ENCODE peak calls at places on chromosomes 13 and 19, in eight cellular contexts. One of them, this sample, is unnamed. For H3K4me1, the result is how much of the 10 kb centered on the place peaks cover.

GRCh38 chr19:54138777-54139256 is 1.3 kb downstream of the CNOT3 start:
- DNase-seq in uterus: no peak
- DNase-seq in neuronal stem cell: no peak
- DNase-seq in HAP-1: no peak
- DNase-seq in CD4-positive, CD25-positive, alpha-beta regulatory T cell: no peak
- DNase-seq in upper lobe of left lung: no peak
- DNase-seq in body of pancreas: no peak
- DNase-seq in ovary: no peak
- DNase-seq in this sample: no peak

GRCh38 chr13:99237981-99238662 is 20.1 kb downstream of the GPR18 start:
- DNase-seq in upper lobe of left lung: no peak
- DNase-seq in HAP-1: no peak
- DNase-seq in body of pancreas: no peak
- DNase-seq in ovary: no peak
- DNase-seq in neuronal stem cell: no peak
- DNase-seq in uterus: no peak
- DNase-seq in CD4-positive, CD25-positive, alpha-beta regulatory T cell: peak
- DNase-seq in this sample: no peak

GRCh38 chr19:940591-941291 is 14.9 kb downstream of the ARID3A start:
- DNase-seq in CD4-positive, CD25-positive, alpha-beta regulatory T cell: peak
- DNase-seq in HAP-1: no peak
- DNase-seq in ovary: peak
- DNase-seq in upper lobe of left lung: peak
- DNase-seq in body of pancreas: peak
- DNase-seq in neuronal stem cell: no peak
- DNase-seq in uterus: peak
- DNase-seq in this sample: peak

GRCh38 chr19:958967-959685 is 25.0 kb upstream of the WDR18 start:
- DNase-seq in uterus: no peak
- DNase-seq in HAP-1: no peak
- DNase-seq in upper lobe of left lung: no peak
- DNase-seq in ovary: no peak
- DNase-seq in CD4-positive, CD25-positive, alpha-beta regulatory T cell: no peak
- DNase-seq in neuronal stem cell: no peak
- DNase-seq in body of pancreas: no peak
- DNase-seq in this sample: peak

GRCh38 chr13:114078501-114079451 is 53.6 kb downstream of the RASA3 start:
- DNase-seq in neuronal stem cell: no peak
- DNase-seq in upper lobe of left lung: peak
- DNase-seq in HAP-1: peak
- DNase-seq in body of pancreas: peak
- DNase-seq in ovary: peak
- DNase-seq in CD4-positive, CD25-positive, alpha-beta regulatory T cell: no peak
- DNase-seq in uterus: peak
- DNase-seq in this sample: no peak

GRCh38 chr13:45542878-45543277 is 72.7 kb downstream of the ERICH6B start:
- DNase-seq in body of pancreas: no peak
- DNase-seq in HAP-1: no peak
- DNase-seq in uterus: no peak
- DNase-seq in upper lobe of left lung: no peak
- DNase-seq in ovary: no peak
- DNase-seq in neuronal stem cell: no peak
- DNase-seq in CD4-positive, CD25-positive, alpha-beta regulatory T cell: no peak
- DNase-seq in this sample: no peak

GRCh38 chr19:869245-870177 is 10.0 kb downstream of the CFD start:
- DNase-seq in uterus: peak
- DNase-seq in neuronal stem cell: no peak
- DNase-seq in ovary: peak
- DNase-seq in upper lobe of left lung: peak
- DNase-seq in HAP-1: no peak
- DNase-seq in CD4-positive, CD25-positive, alpha-beta regulatory T cell: no peak
- DNase-seq in body of pancreas: peak
- DNase-seq in this sample: no peak

GRCh38 chr13:26132756-26133155 is 80.9 kb upstream of the SHISA2 start:
- DNase-seq in neuronal stem cell: peak
- DNase-seq in CD4-positive, CD25-positive, alpha-beta regulatory T cell: no peak
- DNase-seq in upper lobe of left lung: no peak
- DNase-seq in body of pancreas: no peak
- DNase-seq in uterus: no peak
- DNase-seq in ovary: no peak
- DNase-seq in HAP-1: peak
- DNase-seq in this sample: no peak

GRCh38 chr13:77535448-77535847 is at the start of gene SCEL:
- DNase-seq in body of pancreas: no peak
- DNase-seq in CD4-positive, CD25-positive, alpha-beta regulatory T cell: no peak
- DNase-seq in HAP-1: no peak
- DNase-seq in upper lobe of left lung: peak
- DNase-seq in ovary: no peak
- DNase-seq in uterus: no peak
- DNase-seq in neuronal stem cell: no peak
- DNase-seq in this sample: no peak

GRCh38 chr13:91097269-91097668 is 250.2 kb upstream of the MIR17HG start:
- DNase-seq in body of pancreas: no peak
- DNase-seq in uterus: no peak
- DNase-seq in upper lobe of left lung: no peak
- DNase-seq in neuronal stem cell: no peak
- DNase-seq in HAP-1: no peak
- DNase-seq in CD4-positive, CD25-positive, alpha-beta regulatory T cell: no peak
- DNase-seq in ovary: no peak
- DNase-seq in this sample: no peak

GRCh38 chr13:101499406-101499805 is 46.9 kb downstream of the ITGBL1 start:
- DNase-seq in ovary: no peak
- DNase-seq in HAP-1: no peak
- DNase-seq in neuronal stem cell: no peak
- DNase-seq in body of pancreas: no peak
- DNase-seq in upper lobe of left lung: no peak
- DNase-seq in CD4-positive, CD25-positive, alpha-beta regulatory T cell: no peak
- DNase-seq in uterus: no peak
- DNase-seq in this sample: no peak

GRCh38 chr19:39852882-39853281 is 6.7 kb upstream of the FBL start:
- DNase-seq in neuronal stem cell: no peak
- DNase-seq in ovary: no peak
- DNase-seq in body of pancreas: no peak
- DNase-seq in CD4-positive, CD25-positive, alpha-beta regulatory T cell: no peak
- DNase-seq in uterus: no peak
- DNase-seq in HAP-1: no peak
- DNase-seq in upper lobe of left lung: no peak
- DNase-seq in this sample: no peak

GRCh38 chr13:113649212-113649611 is 8.8 kb downstream of the ATP4B start:
- DNase-seq in ovary: peak
- DNase-seq in upper lobe of left lung: peak
- DNase-seq in body of pancreas: peak
- DNase-seq in neuronal stem cell: no peak
- DNase-seq in HAP-1: no peak
- DNase-seq in uterus: peak
- DNase-seq in CD4-positive, CD25-positive, alpha-beta regulatory T cell: no peak
- DNase-seq in this sample: no peak

GRCh38 chr19:29662604-29663404 is 2.5 kb upstream of the PLEKHF1 start:
- DNase-seq in neuronal stem cell: no peak
- DNase-seq in HAP-1: no peak
- DNase-seq in body of pancreas: peak
- DNase-seq in uterus: peak
- DNase-seq in CD4-positive, CD25-positive, alpha-beta regulatory T cell: no peak
- DNase-seq in upper lobe of left lung: peak
- DNase-seq in ovary: peak
- DNase-seq in this sample: no peak

GRCh38 chr19:15115080-15115479 is 7.9 kb downstream of the SYDE1 start:
- DNase-seq in CD4-positive, CD25-positive, alpha-beta regulatory T cell: no peak
- DNase-seq in HAP-1: no peak
- DNase-seq in uterus: peak
- DNase-seq in neuronal stem cell: no peak
- DNase-seq in ovary: peak
- DNase-seq in upper lobe of left lung: no peak
- DNase-seq in body of pancreas: peak
- DNase-seq in this sample: no peak

GRCh38 chr19:35716735-35716984 is 1.1 kb upstream of the KMT2B start:
- DNase-seq in CD4-positive, CD25-positive, alpha-beta regulatory T cell: no peak
- DNase-seq in body of pancreas: no peak
- DNase-seq in ovary: no peak
- DNase-seq in uterus: no peak
- DNase-seq in upper lobe of left lung: no peak
- DNase-seq in HAP-1: peak
- DNase-seq in neuronal stem cell: no peak
- DNase-seq in this sample: no peak

GRCh38 chr13:63435668-63436275 is 2020.1 kb upstream of the PCDH20 start:
- DNase-seq in HAP-1: no peak
- DNase-seq in body of pancreas: no peak
- DNase-seq in upper lobe of left lung: no peak
- DNase-seq in ovary: no peak
- DNase-seq in neuronal stem cell: no peak
- DNase-seq in CD4-positive, CD25-positive, alpha-beta regulatory T cell: no peak
- DNase-seq in uterus: no peak
- DNase-seq in this sample: no peak

GRCh38 chr19:45866400-45867176 is 2.5 kb downstream of the FOXA3 start:
- DNase-seq in uterus: no peak
- DNase-seq in upper lobe of left lung: no peak
- DNase-seq in ovary: no peak
- DNase-seq in body of pancreas: peak
- DNase-seq in HAP-1: no peak
- DNase-seq in CD4-positive, CD25-positive, alpha-beta regulatory T cell: no peak
- DNase-seq in neuronal stem cell: no peak
- DNase-seq in this sample: no peak

DNA sequence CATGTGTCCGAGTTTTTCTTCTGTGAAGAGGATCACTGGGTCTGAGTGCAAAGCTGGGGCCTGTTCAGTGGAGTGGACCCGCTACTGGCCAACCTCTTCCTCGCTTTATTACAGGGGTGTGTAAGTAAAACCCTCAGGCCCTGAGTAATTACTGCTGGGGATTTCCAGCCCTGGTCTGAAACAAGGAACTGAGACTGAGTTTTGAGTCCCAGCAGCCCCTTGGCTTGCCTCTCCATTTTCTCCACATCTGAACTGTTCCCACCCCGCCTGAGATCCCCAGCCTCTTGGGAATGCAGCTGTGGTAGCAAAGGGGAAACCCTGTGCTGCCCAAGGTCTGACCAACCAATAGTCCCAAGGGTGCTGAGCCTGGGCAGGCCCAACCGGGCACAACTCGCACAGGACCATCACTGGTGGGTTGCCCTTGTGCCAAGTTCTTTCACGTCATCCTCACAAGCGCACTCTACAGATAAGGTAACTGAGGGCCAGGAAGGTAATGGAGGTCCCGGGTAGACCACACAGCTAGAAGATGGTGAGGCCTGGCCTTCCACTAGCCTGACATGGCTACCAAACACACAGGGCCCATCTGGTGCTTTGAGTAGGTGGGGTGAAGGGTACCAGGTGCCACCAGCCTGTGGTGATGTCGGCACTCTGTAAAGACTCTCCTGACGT is 13.7 kb upstream of the SLC35E1 start:
- DNase-seq in uterus: no peak
- DNase-seq in CD4-positive, CD25-positive, alpha-beta regulatory T cell: no peak
- DNase-seq in HAP-1: no peak
- DNase-seq in neuronal stem cell: no peak
- DNase-seq in upper lobe of left lung: peak
- DNase-seq in ovary: no peak
- DNase-seq in body of pancreas: no peak
- DNase-seq in this sample: no peak
- H3K4me1 ChIP-seq in uterus: under half
- H3K4me1 ChIP-seq in CD4-positive, CD25-positive, alpha-beta regulatory T cell: half or more
- H3K4me1 ChIP-seq in HAP-1: under half
- H3K4me1 ChIP-seq in neuronal stem cell: under half
- H3K4me1 ChIP-seq in upper lobe of left lung: half or more
- H3K4me1 ChIP-seq in ovary: under half
- H3K4me1 ChIP-seq in body of pancreas: half or more
- H3K4me1 ChIP-seq in this sample: half or more

DNA sequence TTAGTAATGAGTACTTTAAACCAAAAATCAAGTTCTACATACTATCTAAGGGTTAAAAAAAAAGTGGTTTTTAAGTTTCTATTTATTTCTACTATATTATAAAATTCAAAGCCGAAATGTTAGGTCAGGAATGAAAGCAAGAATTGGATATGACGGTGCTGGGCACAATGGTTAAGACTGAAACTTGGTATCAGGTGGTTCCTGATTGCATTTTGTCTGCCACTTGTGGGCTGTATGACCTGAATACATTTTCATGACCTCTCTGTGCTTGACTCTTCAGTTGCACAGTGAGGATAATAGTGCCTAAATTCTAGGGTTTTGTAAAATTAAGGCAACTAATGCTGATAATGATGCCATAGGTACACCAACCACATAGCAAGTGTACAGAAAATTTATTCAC is 22.3 kb upstream of the ZNF675 start:
- DNase-seq in ovary: no peak
- DNase-seq in upper lobe of left lung: no peak
- DNase-seq in neuronal stem cell: no peak
- DNase-seq in uterus: no peak
- DNase-seq in HAP-1: no peak
- DNase-seq in CD4-positive, CD25-positive, alpha-beta regulatory T cell: no peak
- DNase-seq in body of pancreas: no peak
- DNase-seq in this sample: no peak
- H3K4me1 ChIP-seq in ovary: under half
- H3K4me1 ChIP-seq in upper lobe of left lung: under half
- H3K4me1 ChIP-seq in neuronal stem cell: under half
- H3K4me1 ChIP-seq in uterus: under half
- H3K4me1 ChIP-seq in HAP-1: under half
- H3K4me1 ChIP-seq in CD4-positive, CD25-positive, alpha-beta regulatory T cell: under half
- H3K4me1 ChIP-seq in body of pancreas: under half
- H3K4me1 ChIP-seq in this sample: under half

GRCh38 chr19:13163609-13164364 is 13.6 kb downstream of the IER2 start:
- DNase-seq in upper lobe of left lung: peak
- DNase-seq in body of pancreas: peak
- DNase-seq in neuronal stem cell: peak
- DNase-seq in ovary: peak
- DNase-seq in uterus: peak
- DNase-seq in HAP-1: peak
- DNase-seq in CD4-positive, CD25-positive, alpha-beta regulatory T cell: peak
- DNase-seq in this sample: no peak
- H3K4me1 ChIP-seq in upper lobe of left lung: half or more
- H3K4me1 ChIP-seq in body of pancreas: half or more
- H3K4me1 ChIP-seq in neuronal stem cell: under half
- H3K4me1 ChIP-seq in ovary: under half
- H3K4me1 ChIP-seq in uterus: under half
- H3K4me1 ChIP-seq in HAP-1: under half
- H3K4me1 ChIP-seq in CD4-positive, CD25-positive, alpha-beta regulatory T cell: half or more
- H3K4me1 ChIP-seq in this sample: half or more

DNA sequence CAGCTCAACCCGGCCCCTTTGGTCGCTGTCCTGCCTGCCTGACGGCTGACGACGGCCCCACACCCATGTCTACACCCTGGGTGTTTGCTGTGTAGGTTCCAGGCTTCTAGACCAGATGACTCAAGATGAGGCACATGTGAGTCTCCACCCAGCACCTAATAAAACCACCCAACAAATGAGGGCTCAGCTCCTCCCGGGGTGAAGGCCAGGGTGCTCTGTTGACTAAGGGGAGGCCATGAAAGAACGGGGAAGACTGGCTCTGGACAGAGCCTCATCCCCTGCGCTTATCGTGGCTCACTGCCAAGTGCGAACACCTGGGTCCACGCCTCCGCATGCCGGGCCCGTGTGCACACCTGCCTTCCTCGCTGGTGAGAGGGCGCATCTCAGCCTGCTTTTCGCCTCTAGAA is 39.6 kb downstream of the COL4A2 start:
- DNase-seq in neuronal stem cell: no peak
- DNase-seq in body of pancreas: no peak
- DNase-seq in HAP-1: no peak
- DNase-seq in upper lobe of left lung: no peak
- DNase-seq in ovary: no peak
- DNase-seq in uterus: peak
- DNase-seq in CD4-positive, CD25-positive, alpha-beta regulatory T cell: no peak
- DNase-seq in this sample: no peak
- H3K4me1 ChIP-seq in neuronal stem cell: under half
- H3K4me1 ChIP-seq in body of pancreas: under half
- H3K4me1 ChIP-seq in HAP-1: under half
- H3K4me1 ChIP-seq in upper lobe of left lung: under half
- H3K4me1 ChIP-seq in ovary: under half
- H3K4me1 ChIP-seq in uterus: under half
- H3K4me1 ChIP-seq in CD4-positive, CD25-positive, alpha-beta regulatory T cell: under half
- H3K4me1 ChIP-seq in this sample: under half